ENCODE peak calls at places on chromosomes 11 and 22, in six cellular contexts. N is endothelial cell; Z is kidney; O is mucosa of descending colon; A is CD4-positive, alpha-beta T cell; R is AG09319. Q is an unnamed sample.

GRCh38 chr11:125165664-125166346 is 1.3 kb downstream of the PKNOX2 start:
- DNase-seq in N (no peak), Z (no peak), O (no peak), A (no peak), R (no peak), Q (no peak)

GRCh38 chr11:59918987-59919589 is 19.1 kb upstream of the OOSP1 start:
- DNase-seq in N (peak), Z (no peak), O (no peak), A (no peak), R (no peak), Q (no peak)

GRCh38 chr11:134800826-134801225 is 388.8 kb upstream of the B3GAT1 start:
- DNase-seq in N (no peak), Z (no peak), O (no peak), A (no peak), R (no peak), Q (no peak)

GRCh38 chr22:48321986-48322545 is 1505.6 kb downstream of the BRD1 start:
- DNase-seq in N (no peak), Z (peak), O (no peak), A (no peak), R (no peak), Q (no peak)

GRCh38 chr11:95920460-95921105 is 3.3 kb downstream of the MTMR2 start:
- DNase-seq in N (no peak), Z (no peak), O (no peak), A (no peak), R (no peak), Q (no peak)

GRCh38 chr11:97224396-97224795 is 834.6 kb downstream of the JRKL start:
- DNase-seq in N (no peak), Z (no peak), O (no peak), A (no peak), R (no peak), Q (no peak)

GRCh38 chr11:108035690-108036089 is 27.0 kb downstream of the CUL5 start:
- DNase-seq in N (no peak), Z (no peak), O (no peak), A (no peak), R (no peak), Q (no peak)

GRCh38 chr11:60334005-60334620 is 7.1 kb downstream of the MS4A6E start:
- DNase-seq in N (peak), Z (no peak), O (no peak), A (peak), R (no peak), Q (no peak)

GRCh38 chr22:27224485-27225364 is 567.3 kb downstream of the MIAT start:
- DNase-seq in N (no peak), Z (no peak), O (no peak), A (no peak), R (no peak), Q (no peak)

GRCh38 chr11:12207384-12208150 is 97.2 kb downstream of the MICAL2 start:
- DNase-seq in N (no peak), Z (no peak), O (no peak), A (no peak), R (no peak), Q (no peak)

GRCh38 chr22:23478175-23478574 is 101.9 kb downstream of the IGLL1 start:
- DNase-seq in N (no peak), Z (no peak), O (no peak), A (no peak), R (no peak), Q (no peak)

GRCh38 chr22:21094911-21095772 is 49.4 kb downstream of the LRRC74B start:
- DNase-seq in N (no peak), Z (no peak), O (no peak), A (no peak), R (no peak), Q (no peak)

GRCh38 chr11:110606415-110606814 is 105.8 kb downstream of the ARHGAP20 start:
- DNase-seq in N (no peak), Z (no peak), O (no peak), A (no peak), R (no peak), Q (no peak)

GRCh38 chr11:134890446-134890845 is 478.4 kb upstream of the B3GAT1 start:
- DNase-seq in N (no peak), Z (no peak), O (no peak), A (no peak), R (no peak), Q (no peak)

GRCh38 chr11:130115218-130115617 is 44.4 kb upstream of the ST14 start:
- DNase-seq in N (no peak), Z (no peak), O (no peak), A (no peak), R (no peak), Q (no peak)

GRCh38 chr11:43936081-43936480 is 6.4 kb upstream of the C11orf96 start:
- DNase-seq in N (no peak), Z (no peak), O (no peak), A (no peak), R (no peak), Q (no peak)

GRCh38 chr11:85828640-85828978 is 17.7 kb upstream of the SYTL2 start:
- DNase-seq in N (no peak), Z (no peak), O (no peak), A (no peak), R (no peak), Q (no peak)

GRCh38 chr11:93570759-93571413 is 27.7 kb upstream of the SMCO4 start:
- DNase-seq in N (no peak), Z (no peak), O (no peak), A (no peak), R (no peak), Q (no peak)

GRCh38 chr11:673866-674265 is 21.2 kb downstream of the DEAF1 start:
- DNase-seq in N (no peak), Z (no peak), O (no peak), A (no peak), R (no peak), Q (no peak)

GRCh38 chr11:12008790-12009616 is 577 bp upstream of the DKK3 start:
- DNase-seq in N (peak), Z (no peak), O (no peak), A (no peak), R (no peak), Q (no peak)

GRCh38 chr11:122038543-122038942 is 77.5 kb downstream of the BLID start:
- DNase-seq in N (no peak), Z (no peak), O (no peak), A (no peak), R (peak), Q (no peak)

GRCh38 chr22:37249946-37250345 is 5.9 kb upstream of the RAC2 start:
- DNase-seq in N (no peak), Z (no peak), O (no peak), A (no peak), R (no peak), Q (no peak)

GRCh38 chr22:43526951-43527350 is 115.1 kb downstream of the MPPED1 start:
- DNase-seq in N (no peak), Z (peak), O (no peak), A (no peak), R (no peak), Q (no peak)

GRCh38 chr11:116643521-116643920 is 129.3 kb downstream of the BUD13 start:
- DNase-seq in N (no peak), Z (no peak), O (no peak), A (no peak), R (no peak), Q (no peak)

GRCh38 chr22:49350441-49351121 is 477.1 kb downstream of the BRD1 start:
- DNase-seq in N (no peak), Z (peak), O (no peak), A (no peak), R (no peak), Q (peak)

GRCh38 chr22:44746836-44747519 is 5.4 kb upstream of the ARHGAP8 start:
- DNase-seq in N (no peak), Z (no peak), O (peak), A (no peak), R (no peak), Q (no peak)

GRCh38 chr11:250740-251299 is 14.0 kb downstream of the PSMD13 start:
- DNase-seq in N (peak), Z (no peak), O (no peak), A (peak), R (no peak), Q (no peak)

GRCh38 chr22:20751185-20751851 is 22.6 kb upstream of the SERPIND1 start:
- DNase-seq in N (peak), Z (peak), O (no peak), A (no peak), R (no peak), Q (no peak)

DNA sequence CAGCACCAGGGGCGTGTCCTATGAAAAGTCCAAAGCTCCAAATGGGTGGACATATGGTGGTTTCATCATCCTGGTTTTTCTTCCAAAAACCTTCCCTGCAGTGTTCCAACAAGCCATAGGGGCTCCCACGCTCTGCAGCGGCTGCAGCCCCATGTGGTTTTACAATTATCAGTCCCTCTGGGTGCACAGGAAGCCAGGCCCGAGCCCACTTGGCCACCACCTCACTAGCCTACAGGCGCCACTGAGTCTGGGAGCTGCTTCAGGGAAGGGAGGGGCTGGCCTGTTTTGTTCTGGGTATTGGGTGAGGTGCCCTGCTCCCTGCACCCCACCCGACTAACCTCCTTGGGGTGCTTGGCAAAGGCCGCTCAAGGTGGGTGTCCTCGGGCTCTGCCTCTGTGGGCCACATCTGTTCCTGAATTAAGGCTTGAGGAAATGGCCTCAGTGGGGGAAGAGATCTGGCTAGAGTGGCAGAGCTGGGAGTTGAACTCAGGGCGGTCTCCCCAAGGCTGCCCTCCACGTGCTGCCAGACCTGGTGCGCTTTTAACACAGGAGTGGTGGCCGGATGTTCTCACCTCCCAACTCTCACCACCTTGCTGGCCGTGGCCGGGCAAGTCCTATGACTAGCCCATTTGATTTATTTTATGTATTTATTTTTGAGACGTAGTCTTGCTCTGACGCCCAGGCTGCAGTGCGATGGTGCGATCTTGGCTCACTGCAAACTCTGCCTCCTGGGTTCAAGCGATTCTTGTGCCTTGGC is 5.3 kb upstream of the CDC42BPG start:
- DNase-seq in N (no peak), Z (no peak), O (no peak), A (no peak), R (no peak), Q (no peak)
- TF ChIP-seq CTCF in N (no peak), Z (no peak), O (no peak), A (no peak), R (peak), Q (no peak)

GRCh38 chr11:14251754-14252153 is 107.2 kb downstream of the RRAS2 start:
- DNase-seq in N (no peak), Z (no peak), O (no peak), A (no peak), R (no peak), Q (no peak)

GRCh38 chr11:14244926-14245325 is 114.1 kb downstream of the RRAS2 start:
- DNase-seq in N (no peak), Z (no peak), O (no peak), A (no peak), R (no peak), Q (no peak)

GRCh38 chr11:14253437-14253836 is 105.5 kb downstream of the RRAS2 start:
- DNase-seq in N (no peak), Z (no peak), O (no peak), A (no peak), R (no peak), Q (no peak)

GRCh38 chr11:14249121-14249963 is 109.6 kb downstream of the RRAS2 start:
- DNase-seq in N (peak), Z (no peak), O (no peak), A (peak), R (peak), Q (no peak)

GRCh38 chr11:14248577-14248976 is 110.4 kb downstream of the RRAS2 start:
- DNase-seq in N (peak), Z (no peak), O (no peak), A (peak), R (no peak), Q (no peak)
- TF ChIP-seq CTCF in N (no peak), Z (peak), O (no peak), A (no peak), R (peak), Q (no peak)

GRCh38 chr11:119048644-119049043 is 8.4 kb downstream of the HYOU1 start:
- DNase-seq in N (no peak), Z (no peak), O (no peak), A (no peak), R (no peak), Q (no peak)
- TF ChIP-seq CTCF in N (no peak), Z (no peak), O (no peak), A (no peak), R (no peak), Q (no peak)

DNA sequence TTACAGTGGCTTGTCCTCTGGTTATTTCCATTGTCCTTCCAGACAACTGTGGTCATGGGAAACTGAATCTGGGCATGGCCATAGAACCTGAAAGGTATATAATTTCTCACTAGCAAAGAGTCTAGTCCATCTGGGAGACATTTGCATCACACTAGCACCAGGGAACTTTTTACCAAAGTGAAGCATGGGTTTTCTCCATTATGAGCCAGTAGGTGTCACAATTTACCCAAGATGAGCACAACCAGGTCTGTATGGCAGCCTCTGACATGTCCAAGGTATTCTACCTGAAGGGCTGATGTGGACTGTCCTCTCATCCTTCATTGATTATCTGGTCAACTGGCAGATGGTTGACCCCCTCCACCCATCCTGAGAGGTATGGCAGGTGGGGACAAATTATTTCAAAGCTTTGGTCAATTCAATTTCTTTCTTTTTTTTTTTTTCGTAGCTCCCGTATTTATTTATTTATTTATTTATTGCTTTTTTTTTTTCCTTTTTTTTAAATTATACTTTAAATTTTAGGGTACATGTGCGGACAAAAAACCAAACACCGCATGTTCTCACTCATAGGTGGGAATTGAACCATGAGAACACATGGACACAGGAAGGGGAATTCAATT is 425.9 kb downstream of the TMEM135 start:
- DNase-seq in N (no peak), Z (no peak), O (no peak), A (no peak), R (no peak), Q (no peak)
- TF ChIP-seq CTCF in N (peak), Z (no peak), O (no peak), A (no peak), R (peak), Q (peak)

Q was measured in chondrocyte.